ENCODE peak calls at places on chromosomes 5 and 9, in eight cellular contexts. I is aorta; W is CD4-positive, alpha-beta memory T cell; P is fibroblast of lung; U is mammary epithelial cell; B is upper lobe of right lung; T is endothelial cell of umbilical vein; Z is lower lobe of right lung. Y is an unnamed sample.

GRCh38 chr5:79235222-79235577 is 731 bp upstream of the JMY start:
- DNase-seq in I (no peak), W (no peak), P (no peak), U (peak; percentile 39), B (no peak), T (no peak), Z (no peak), Y (no peak)

GRCh38 chr5:77882670-77883257 is 106.6 kb upstream of the TBCA start:
- DNase-seq in I (no peak), W (no peak), P (peak; percentile 70), U (peak; percentile 82), B (no peak), T (peak; percentile 68), Z (no peak), Y (no peak)

GRCh38 chr9:134950811-134951210 is 33.1 kb upstream of the FCN1 start:
- DNase-seq in I (peak; percentile 34), W (no peak), P (no peak), U (no peak), B (peak; percentile 59), T (no peak), Z (no peak), Y (no peak)

GRCh38 chr9:123929177-123929869 is 603 bp downstream of the DENND1A start:
- DNase-seq in I (peak; percentile 59), W (no peak), P (no peak), U (no peak), B (no peak), T (no peak), Z (peak; percentile 48), Y (no peak)

GRCh38 chr9:129467004-129467588 is 153.8 kb downstream of the C9orf50 start:
- DNase-seq in I (no peak), W (no peak), P (no peak), U (no peak), B (no peak), T (no peak), Z (no peak), Y (no peak)

GRCh38 chr9:106799146-106799545 is 63.8 kb upstream of the ZNF462 start:
- DNase-seq in I (no peak), W (no peak), P (peak; percentile 92), U (peak; percentile 74), B (no peak), T (peak; percentile 81), Z (no peak), Y (peak; percentile 1)

GRCh38 chr9:101383361-101383760 is 1.4 kb downstream of the BAAT start:
- DNase-seq in I (no peak), W (no peak), P (peak; percentile 62), U (no peak), B (no peak), T (no peak), Z (no peak), Y (no peak)

GRCh38 chr5:96934291-96934694 is 1.6 kb upstream of the LNPEP start:
- DNase-seq in I (no peak), W (no peak), P (peak; percentile 63), U (no peak), B (no peak), T (no peak), Z (no peak), Y (no peak)

GRCh38 chr9:124347968-124348358 is 67.3 kb downstream of the PSMB7 start:
- DNase-seq in I (peak; percentile 32), W (no peak), P (no peak), U (no peak), B (peak; percentile 52), T (no peak), Z (peak; percentile 41), Y (no peak)

GRCh38 chr5:142685418-142686209 is at the start of gene FGF1:
- DNase-seq in I (peak; percentile 60), W (no peak), P (peak; percentile 86), U (peak; percentile 80), B (no peak), T (no peak), Z (no peak), Y (peak; percentile 19)

GRCh38 chr5:65769539-65769938 is 47.5 kb downstream of the NLN start:
- DNase-seq in I (no peak), W (no peak), P (peak; percentile 97), U (peak; percentile 87), B (no peak), T (peak; percentile 74), Z (no peak), Y (peak; percentile 72)

GRCh38 chr5:116455061-116455460 is 119.6 kb downstream of the SEMA6A start:
- DNase-seq in I (no peak), W (no peak), P (peak; percentile 82), U (no peak), B (no peak), T (no peak), Z (no peak), Y (no peak)

GRCh38 chr9:2559212-2560152 is 62.1 kb upstream of the VLDLR start:
- DNase-seq in I (peak; percentile 89), W (no peak), P (peak; percentile 98), U (peak; percentile 84), B (no peak), T (no peak), Z (peak; percentile 46), Y (peak; percentile 81)

GRCh38 chr5:95617057-95617456 is 2.8 kb upstream of the GPR150 start:
- DNase-seq in I (no peak), W (no peak), P (peak; percentile 67), U (peak; percentile 97), B (no peak), T (peak; percentile 6), Z (no peak), Y (peak; percentile 47)

GRCh38 chr9:113558632-113559502 is 95.3 kb downstream of the RGS3 start:
- DNase-seq in I (peak; percentile 93), W (no peak), P (peak; percentile 76), U (no peak), B (peak; percentile 78), T (peak; percentile 79), Z (peak; percentile 63), Y (peak; percentile 89)

GRCh38 chr9:22622823-22623222 is 176.2 kb downstream of the DMRTA1 start:
- DNase-seq in I (no peak), W (no peak), P (no peak), U (no peak), B (no peak), T (no peak), Z (no peak), Y (no peak)

GRCh38 chr5:103444333-103445038 is 118.1 kb downstream of the NUDT12 start:
- DNase-seq in I (no peak), W (no peak), P (no peak), U (peak; percentile 27), B (no peak), T (no peak), Z (no peak), Y (no peak)

GRCh38 chr9:119420263-119420662 is 51.0 kb upstream of the BRINP1 start:
- DNase-seq in I (no peak), W (no peak), P (no peak), U (no peak), B (no peak), T (no peak), Z (no peak), Y (no peak)
- H3K27me3 ChIP-seq in I (no peaks in the 10 kb centered on the region), W (no peaks in the 10 kb centered on the region), P (no peaks in the 10 kb centered on the region), U (no peaks in the 10 kb centered on the region), B (no peaks in the 10 kb centered on the region), T (no peaks in the 10 kb centered on the region), Z (no peaks in the 10 kb centered on the region), Y (no peaks in the 10 kb centered on the region)

DNA sequence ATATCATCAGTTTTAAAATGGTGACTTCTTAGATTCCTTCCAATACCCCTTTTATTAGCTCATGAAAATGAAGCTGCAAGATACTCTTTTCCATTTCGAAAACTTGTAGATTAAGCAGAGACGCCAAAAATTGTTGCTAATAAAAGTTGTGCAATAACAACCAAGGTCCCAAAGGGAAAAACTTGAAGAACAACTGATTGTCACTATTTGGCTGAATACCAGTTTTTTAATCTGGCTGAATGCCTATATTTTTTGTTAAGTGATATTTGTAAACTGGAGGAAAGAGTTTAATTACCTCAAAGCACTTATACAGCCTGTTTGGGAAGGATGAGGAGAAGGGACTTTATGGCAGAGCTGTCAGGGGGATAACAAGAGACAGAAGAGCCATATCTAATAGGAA is 14.6 kb downstream of the C5orf58 start:
- DNase-seq in I (no peak), W (no peak), P (no peak), U (no peak), B (no peak), T (no peak), Z (no peak), Y (no peak)
- H3K4me3 ChIP-seq in I (no peak overlapping the region), W (no peak overlapping the region), P (no peak overlapping the region), U (no peak overlapping the region), B (no peak overlapping the region), T (no peak overlapping the region), Z (no peak overlapping the region), Y (no peak overlapping the region)

GRCh38 chr5:140418862-140419520 is 17.4 kb downstream of the ANKHD1 start:
- DNase-seq in I (no peak), W (no peak), P (peak; percentile 12), U (no peak), B (no peak), T (no peak), Z (no peak), Y (no peak)
- H3K9me3 ChIP-seq in I (no peaks in the 10 kb centered on the region), W (no peaks in the 10 kb centered on the region), P (no peaks in the 10 kb centered on the region), U (no peaks in the 10 kb centered on the region), B (no peaks in the 10 kb centered on the region), T (no peaks in the 10 kb centered on the region), Z (no peaks in the 10 kb centered on the region), Y (no peaks in the 10 kb centered on the region)

GRCh38 chr9:974993-975739 is 1.3 kb upstream of the DMRT3 start:
- DNase-seq in I (no peak), W (no peak), P (no peak), U (no peak), B (no peak), T (no peak), Z (no peak), Y (no peak)
- H3K27me3 ChIP-seq in I (no peaks in the 10 kb centered on the region), W (peaks cover 71% of the 10 kb centered on the region), P (peaks cover 86% of the 10 kb centered on the region), U (peaks cover 76% of the 10 kb centered on the region), B (peaks cover 98% of the 10 kb centered on the region), T (peaks cover 83% of the 10 kb centered on the region), Z (peaks cover 99% of the 10 kb centered on the region), Y (no peaks in the 10 kb centered on the region)

GRCh38 chr5:36457511-36458260 is 148.7 kb upstream of the SLC1A3 start:
- DNase-seq in I (no peak), W (no peak), P (peak; percentile 88), U (no peak), B (no peak), T (no peak), Z (no peak), Y (peak; percentile 73)

GRCh38 chr5:36458746-36459145 is 147.7 kb upstream of the SLC1A3 start:
- DNase-seq in I (no peak), W (no peak), P (no peak), U (peak; percentile 30), B (no peak), T (no peak), Z (no peak), Y (no peak)

GRCh38 chr5:36462295-36463021 is 143.9 kb upstream of the SLC1A3 start:
- DNase-seq in I (no peak), W (no peak), P (peak; percentile 70), U (peak; percentile 78), B (no peak), T (no peak), Z (no peak), Y (no peak)

GRCh38 chr5:36459191-36460135 is 146.9 kb upstream of the SLC1A3 start:
- DNase-seq in I (no peak), W (no peak), P (no peak), U (peak; percentile 82), B (no peak), T (no peak), Z (no peak), Y (no peak)
- H3K4me3 ChIP-seq in I (no peak overlapping the region), W (no peak overlapping the region), P (no peak overlapping the region), U (no peak overlapping the region), B (no peak overlapping the region), T (no peak overlapping the region), Z (no peak overlapping the region), Y (no peak overlapping the region)

GRCh38 chr5:165525268-165525667 is 2019.8 kb downstream of the MAT2B start:
- DNase-seq in I (no peak), W (no peak), P (peak; percentile 90), U (peak; percentile 15), B (no peak), T (no peak), Z (no peak), Y (peak; percentile 50)
- H3K9me3 ChIP-seq in I (peaks cover 1% of the 10 kb centered on the region), W (no peaks in the 10 kb centered on the region), P (no peaks in the 10 kb centered on the region), U (peaks cover 4% of the 10 kb centered on the region), B (no peaks in the 10 kb centered on the region), T (peaks cover 2% of the 10 kb centered on the region), Z (peaks cover 9% of the 10 kb centered on the region), Y (peaks cover 13% of the 10 kb centered on the region)

Y was measured in MG63.